ENCODE peak calls at places on chromosomes 11 and 22, in six cellular contexts. One of them, this sample, is unnamed.

GRCh38 chr22:49023879-49024774 is 803.5 kb downstream of the BRD1 start:
- DNase-seq in Peyer's patch: no peak
- DNase-seq in RWPE2: peak; percentile 21
- DNase-seq in CD8-positive, alpha-beta T cell: no peak
- DNase-seq in upper lobe of right lung: peak; percentile 58
- DNase-seq in heart left ventricle: peak; percentile 9
- DNase-seq in this sample: no peak

GRCh38 chr11:95895815-95896214 is 28.1 kb downstream of the MTMR2 start:
- DNase-seq in Peyer's patch: no peak
- DNase-seq in RWPE2: no peak
- DNase-seq in CD8-positive, alpha-beta T cell: no peak
- DNase-seq in upper lobe of right lung: no peak
- DNase-seq in heart left ventricle: no peak
- DNase-seq in this sample: no peak

GRCh38 chr11:122723576-122723975 is 68.1 kb downstream of the UBASH3B start:
- DNase-seq in Peyer's patch: no peak
- DNase-seq in RWPE2: no peak
- DNase-seq in CD8-positive, alpha-beta T cell: no peak
- DNase-seq in upper lobe of right lung: no peak
- DNase-seq in heart left ventricle: no peak
- DNase-seq in this sample: no peak

GRCh38 chr11:61004037-61004641 is 32.7 kb downstream of the CD6 start:
- DNase-seq in Peyer's patch: no peak
- DNase-seq in RWPE2: no peak
- DNase-seq in CD8-positive, alpha-beta T cell: no peak
- DNase-seq in upper lobe of right lung: no peak
- DNase-seq in heart left ventricle: peak; percentile 38
- DNase-seq in this sample: no peak

GRCh38 chr11:3196161-3197043 is 22.2 kb downstream of the MRGPRG start:
- DNase-seq in Peyer's patch: no peak
- DNase-seq in RWPE2: peak; percentile 53
- DNase-seq in CD8-positive, alpha-beta T cell: no peak
- DNase-seq in upper lobe of right lung: peak; percentile 60
- DNase-seq in heart left ventricle: no peak
- DNase-seq in this sample: no peak

GRCh38 chr11:67270256-67271211 is 4.3 kb downstream of the GRK2 start:
- DNase-seq in Peyer's patch: peak; percentile 56
- DNase-seq in RWPE2: peak; percentile 52
- DNase-seq in CD8-positive, alpha-beta T cell: no peak
- DNase-seq in upper lobe of right lung: peak; percentile 67
- DNase-seq in heart left ventricle: peak; percentile 85
- DNase-seq in this sample: peak; percentile 71

GRCh38 chr11:926341-926916 is 759 bp downstream of the AP2A2 start:
- DNase-seq in Peyer's patch: no peak
- DNase-seq in RWPE2: no peak
- DNase-seq in CD8-positive, alpha-beta T cell: no peak
- DNase-seq in upper lobe of right lung: no peak
- DNase-seq in heart left ventricle: peak; percentile 72
- DNase-seq in this sample: no peak

GRCh38 chr11:64652586-64653387 is 61.8 kb downstream of the SLC22A12 start:
- DNase-seq in Peyer's patch: peak; percentile 76
- DNase-seq in RWPE2: no peak
- DNase-seq in CD8-positive, alpha-beta T cell: peak; percentile 60
- DNase-seq in upper lobe of right lung: peak; percentile 81
- DNase-seq in heart left ventricle: peak; percentile 74
- DNase-seq in this sample: no peak

GRCh38 chr11:103358251-103358650 is 249.0 kb downstream of the DYNC2H1 start:
- DNase-seq in Peyer's patch: no peak
- DNase-seq in RWPE2: no peak
- DNase-seq in CD8-positive, alpha-beta T cell: no peak
- DNase-seq in upper lobe of right lung: no peak
- DNase-seq in heart left ventricle: no peak
- DNase-seq in this sample: peak; percentile 48

GRCh38 chr22:35411112-35411511 is 11.2 kb downstream of the MCM5 start:
- DNase-seq in Peyer's patch: peak; percentile 67
- DNase-seq in RWPE2: no peak
- DNase-seq in CD8-positive, alpha-beta T cell: no peak
- DNase-seq in upper lobe of right lung: no peak
- DNase-seq in heart left ventricle: peak; percentile 46
- DNase-seq in this sample: no peak

GRCh38 chr11:1197431-1197885 is 25.4 kb upstream of the MUC5B start:
- DNase-seq in Peyer's patch: no peak
- DNase-seq in RWPE2: peak; percentile 47
- DNase-seq in CD8-positive, alpha-beta T cell: no peak
- DNase-seq in upper lobe of right lung: peak; percentile 61
- DNase-seq in heart left ventricle: no peak
- DNase-seq in this sample: no peak

GRCh38 chr22:47923011-47923427 is 1160.6 kb downstream of the TBC1D22A start:
- DNase-seq in Peyer's patch: no peak
- DNase-seq in RWPE2: no peak
- DNase-seq in CD8-positive, alpha-beta T cell: no peak
- DNase-seq in upper lobe of right lung: no peak
- DNase-seq in heart left ventricle: no peak
- DNase-seq in this sample: no peak

GRCh38 chr11:116078101-116078561 is 573.9 kb upstream of the CADM1 start:
- DNase-seq in Peyer's patch: no peak
- DNase-seq in RWPE2: no peak
- DNase-seq in CD8-positive, alpha-beta T cell: no peak
- DNase-seq in upper lobe of right lung: no peak
- DNase-seq in heart left ventricle: no peak
- DNase-seq in this sample: no peak

GRCh38 chr11:20015529-20016427 is 144.5 kb downstream of the DBX1 start:
- DNase-seq in Peyer's patch: no peak
- DNase-seq in RWPE2: no peak
- DNase-seq in CD8-positive, alpha-beta T cell: no peak
- DNase-seq in upper lobe of right lung: no peak
- DNase-seq in heart left ventricle: no peak
- DNase-seq in this sample: no peak

GRCh38 chr22:42262964-42263363 is 7.5 kb downstream of the TCF20 start:
- DNase-seq in Peyer's patch: peak; percentile 45
- DNase-seq in RWPE2: no peak
- DNase-seq in CD8-positive, alpha-beta T cell: no peak
- DNase-seq in upper lobe of right lung: no peak
- DNase-seq in heart left ventricle: no peak
- DNase-seq in this sample: no peak

GRCh38 chr11:131467645-131468270 is 97.3 kb downstream of the NTM start:
- DNase-seq in Peyer's patch: no peak
- DNase-seq in RWPE2: no peak
- DNase-seq in CD8-positive, alpha-beta T cell: no peak
- DNase-seq in upper lobe of right lung: no peak
- DNase-seq in heart left ventricle: no peak
- DNase-seq in this sample: no peak

GRCh38 chr11:83659466-83659865 is 373.3 kb upstream of the CCDC90B start:
- DNase-seq in Peyer's patch: no peak
- DNase-seq in RWPE2: no peak
- DNase-seq in CD8-positive, alpha-beta T cell: no peak
- DNase-seq in upper lobe of right lung: no peak
- DNase-seq in heart left ventricle: no peak
- DNase-seq in this sample: no peak

DNA sequence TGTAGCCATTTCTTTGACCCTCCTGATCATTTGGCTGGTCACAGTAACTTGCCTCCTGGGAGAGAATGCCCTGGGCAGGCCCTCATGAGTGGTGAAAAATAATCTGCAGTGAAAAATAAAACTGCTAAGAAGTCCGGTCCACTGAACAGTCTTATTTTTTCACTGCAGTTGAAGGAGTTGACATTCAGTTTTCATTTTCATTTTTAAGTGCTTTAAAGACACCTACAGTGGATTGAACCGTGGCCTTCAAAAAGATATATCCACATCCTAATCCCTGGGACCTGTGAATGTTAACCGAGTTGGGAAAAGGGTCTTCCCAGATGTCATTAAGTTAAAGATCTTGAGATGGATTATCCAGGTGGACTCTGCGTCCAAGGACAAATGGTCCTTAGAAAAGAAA is 153.6 kb upstream of the GRK3 start:
- DNase-seq in Peyer's patch: no peak
- DNase-seq in RWPE2: no peak
- DNase-seq in CD8-positive, alpha-beta T cell: no peak
- DNase-seq in upper lobe of right lung: no peak
- DNase-seq in heart left ventricle: no peak
- DNase-seq in this sample: no peak
- H3K4me3 ChIP-seq in Peyer's patch: no peak overlapping the region
- H3K4me3 ChIP-seq in RWPE2: no peak overlapping the region
- H3K4me3 ChIP-seq in CD8-positive, alpha-beta T cell: peak overlapping the region; percentile 28
- H3K4me3 ChIP-seq in upper lobe of right lung: no peak overlapping the region
- H3K4me3 ChIP-seq in heart left ventricle: no peak overlapping the region
- H3K4me3 ChIP-seq in this sample: no peak overlapping the region

GRCh38 chr11:93740802-93741093 is 547 bp downstream of the TAF1D start:
- DNase-seq in Peyer's patch: peak; percentile 57
- DNase-seq in RWPE2: peak; percentile 64
- DNase-seq in CD8-positive, alpha-beta T cell: peak; percentile 37
- DNase-seq in upper lobe of right lung: peak; percentile 81
- DNase-seq in heart left ventricle: peak; percentile 56
- DNase-seq in this sample: no peak
- TF ChIP-seq CTCF in Peyer's patch: no peak
- TF ChIP-seq CTCF in RWPE2: no peak
- TF ChIP-seq CTCF in CD8-positive, alpha-beta T cell: no peak
- TF ChIP-seq CTCF in upper lobe of right lung: no peak
- TF ChIP-seq CTCF in heart left ventricle: no peak
- TF ChIP-seq CTCF in this sample: no peak

GRCh38 chr22:44182591-44183588 is 2.2 kb downstream of the PARVG start:
- DNase-seq in Peyer's patch: peak; percentile 82
- DNase-seq in RWPE2: no peak
- DNase-seq in CD8-positive, alpha-beta T cell: peak; percentile 34
- DNase-seq in upper lobe of right lung: peak; percentile 85
- DNase-seq in heart left ventricle: peak; percentile 79
- DNase-seq in this sample: no peak

GRCh38 chr22:44180706-44181032 is at the start of gene PARVG:
- DNase-seq in Peyer's patch: peak; percentile 80
- DNase-seq in RWPE2: no peak
- DNase-seq in CD8-positive, alpha-beta T cell: peak; percentile 13
- DNase-seq in upper lobe of right lung: no peak
- DNase-seq in heart left ventricle: no peak
- DNase-seq in this sample: no peak

GRCh38 chr22:44179989-44180705 is 578 bp upstream of the PARVG start:
- DNase-seq in Peyer's patch: no peak
- DNase-seq in RWPE2: no peak
- DNase-seq in CD8-positive, alpha-beta T cell: no peak
- DNase-seq in upper lobe of right lung: peak; percentile 30
- DNase-seq in heart left ventricle: no peak
- DNase-seq in this sample: no peak

GRCh38 chr22:44181033-44181911 is 547 bp downstream of the PARVG start:
- DNase-seq in Peyer's patch: peak; percentile 75
- DNase-seq in RWPE2: no peak
- DNase-seq in CD8-positive, alpha-beta T cell: peak; percentile 58
- DNase-seq in upper lobe of right lung: peak; percentile 76
- DNase-seq in heart left ventricle: peak; percentile 54
- DNase-seq in this sample: no peak

GRCh38 chr22:44181912-44182590 is 1.3 kb downstream of the PARVG start:
- DNase-seq in Peyer's patch: no peak
- DNase-seq in RWPE2: no peak
- DNase-seq in CD8-positive, alpha-beta T cell: no peak
- DNase-seq in upper lobe of right lung: peak; percentile 67
- DNase-seq in heart left ventricle: no peak
- DNase-seq in this sample: no peak
- H3K4me3 ChIP-seq in Peyer's patch: peak overlapping the region; percentile 49
- H3K4me3 ChIP-seq in RWPE2: no peak overlapping the region
- H3K4me3 ChIP-seq in CD8-positive, alpha-beta T cell: peak overlapping the region; percentile 79
- H3K4me3 ChIP-seq in upper lobe of right lung: peak overlapping the region; percentile 48
- H3K4me3 ChIP-seq in heart left ventricle: peak overlapping the region; percentile 28
- H3K4me3 ChIP-seq in this sample: no peak overlapping the region

DNA sequence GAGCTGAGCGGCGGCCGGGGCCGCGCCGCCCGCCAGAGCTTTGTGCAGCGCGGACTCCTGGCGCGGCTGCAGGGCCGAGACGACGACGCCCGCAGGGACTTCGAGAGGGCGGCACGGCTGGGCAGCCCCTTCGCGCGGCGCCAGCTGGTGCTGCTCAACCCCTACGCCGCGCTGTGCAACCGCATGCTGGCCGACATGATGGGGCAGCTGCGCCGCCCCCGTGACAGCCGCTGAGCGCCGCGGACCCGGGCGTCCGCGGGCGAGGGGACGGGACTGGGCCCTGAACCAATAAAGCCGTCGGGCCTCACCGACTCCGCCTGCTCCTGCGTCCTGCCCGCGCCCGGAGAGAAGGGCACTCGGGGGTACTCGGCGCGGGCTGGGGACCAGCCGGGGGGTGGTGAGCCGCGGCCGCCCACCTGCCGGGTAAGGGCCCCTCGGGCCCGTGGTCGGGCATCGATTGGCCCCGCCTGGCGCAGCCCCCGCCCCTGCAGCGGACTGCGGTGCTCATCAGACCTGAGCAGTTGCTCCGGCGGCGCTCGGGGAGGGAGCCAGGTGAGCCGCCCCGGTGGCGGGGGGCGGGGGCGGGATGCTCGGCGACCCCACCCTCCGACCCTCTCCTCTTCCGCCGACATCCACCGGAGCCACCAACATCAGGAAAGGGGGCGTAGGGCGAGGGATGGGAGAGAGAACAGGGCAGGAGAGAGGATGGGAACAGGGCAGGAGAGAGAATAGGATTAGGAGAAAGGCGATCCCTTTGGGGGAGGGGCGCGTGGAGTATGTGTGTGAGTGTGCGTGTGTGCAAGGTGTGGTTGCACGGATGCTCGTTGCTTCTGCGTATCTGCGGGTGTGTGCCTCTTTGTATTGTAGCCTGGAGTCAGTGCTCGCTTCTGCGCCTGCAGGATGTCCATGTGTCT is at the start of gene TMEM25:
- DNase-seq in Peyer's patch: peak; percentile 73
- DNase-seq in RWPE2: peak; percentile 76
- DNase-seq in CD8-positive, alpha-beta T cell: peak; percentile 56
- DNase-seq in upper lobe of right lung: peak; percentile 88
- DNase-seq in heart left ventricle: peak; percentile 73
- DNase-seq in this sample: no peak
- TF ChIP-seq CTCF in Peyer's patch: no peak
- TF ChIP-seq CTCF in RWPE2: no peak
- TF ChIP-seq CTCF in CD8-positive, alpha-beta T cell: no peak
- TF ChIP-seq CTCF in upper lobe of right lung: no peak
- TF ChIP-seq CTCF in heart left ventricle: no peak
- TF ChIP-seq CTCF in this sample: no peak

GRCh38 chr22:43970037-43970747 is 14.9 kb downstream of the SAMM50 start:
- DNase-seq in Peyer's patch: no peak
- DNase-seq in RWPE2: no peak
- DNase-seq in CD8-positive, alpha-beta T cell: no peak
- DNase-seq in upper lobe of right lung: no peak
- DNase-seq in heart left ventricle: no peak
- DNase-seq in this sample: no peak
- H3K4me3 ChIP-seq in Peyer's patch: no peak overlapping the region
- H3K4me3 ChIP-seq in RWPE2: no peak overlapping the region
- H3K4me3 ChIP-seq in CD8-positive, alpha-beta T cell: no peak overlapping the region
- H3K4me3 ChIP-seq in upper lobe of right lung: no peak overlapping the region
- H3K4me3 ChIP-seq in heart left ventricle: no peak overlapping the region
- H3K4me3 ChIP-seq in this sample: no peak overlapping the region